ENCODE peak calls at places on chromosome 2, in six cellular contexts. One of them, this sample, is unnamed.

GRCh38 chr2:238132463-238133450 is 5.7 kb upstream of the KLHL30 start:
- DNase-seq in HTR-8/SVneo: no peak
- DNase-seq in AG20443: no peak
- DNase-seq in CD8-positive, alpha-beta memory T cell: peak; percentile 38
- DNase-seq in NCI-H1417: no peak
- DNase-seq in A172: no peak
- DNase-seq in this sample: no peak

GRCh38 chr2:149375801-149376349 is 45.5 kb downstream of the LYPD6 start:
- DNase-seq in HTR-8/SVneo: no peak
- DNase-seq in AG20443: peak; percentile 57
- DNase-seq in CD8-positive, alpha-beta memory T cell: no peak
- DNase-seq in NCI-H1417: no peak
- DNase-seq in A172: peak; percentile 72
- DNase-seq in this sample: no peak

GRCh38 chr2:74036450-74037175 is 51.9 kb downstream of the TET3 start:
- DNase-seq in HTR-8/SVneo: no peak
- DNase-seq in AG20443: no peak
- DNase-seq in CD8-positive, alpha-beta memory T cell: no peak
- DNase-seq in NCI-H1417: no peak
- DNase-seq in A172: no peak
- DNase-seq in this sample: no peak

GRCh38 chr2:36780231-36780808 is 83.8 kb downstream of the VIT start:
- DNase-seq in HTR-8/SVneo: peak; percentile 73
- DNase-seq in AG20443: peak; percentile 79
- DNase-seq in CD8-positive, alpha-beta memory T cell: no peak
- DNase-seq in NCI-H1417: peak; percentile 23
- DNase-seq in A172: peak; percentile 67
- DNase-seq in this sample: no peak

GRCh38 chr2:152359573-152360363 is 24.8 kb downstream of the FMNL2 start:
- DNase-seq in HTR-8/SVneo: no peak
- DNase-seq in AG20443: no peak
- DNase-seq in CD8-positive, alpha-beta memory T cell: no peak
- DNase-seq in NCI-H1417: no peak
- DNase-seq in A172: no peak
- DNase-seq in this sample: no peak

GRCh38 chr2:28137221-28137620 is 246.7 kb downstream of the BABAM2 start:
- DNase-seq in HTR-8/SVneo: peak; percentile 27
- DNase-seq in AG20443: peak; percentile 62
- DNase-seq in CD8-positive, alpha-beta memory T cell: no peak
- DNase-seq in NCI-H1417: no peak
- DNase-seq in A172: peak; percentile 45
- DNase-seq in this sample: no peak

GRCh38 chr2:75238670-75239330 is 39.5 kb upstream of the TACR1 start:
- DNase-seq in HTR-8/SVneo: peak; percentile 29
- DNase-seq in AG20443: peak; percentile 33
- DNase-seq in CD8-positive, alpha-beta memory T cell: no peak
- DNase-seq in NCI-H1417: no peak
- DNase-seq in A172: peak; percentile 84
- DNase-seq in this sample: no peak

GRCh38 chr2:30683240-30683956 is 123.8 kb downstream of the CAPN13 start:
- DNase-seq in HTR-8/SVneo: no peak
- DNase-seq in AG20443: no peak
- DNase-seq in CD8-positive, alpha-beta memory T cell: no peak
- DNase-seq in NCI-H1417: no peak
- DNase-seq in A172: no peak
- DNase-seq in this sample: no peak

GRCh38 chr2:64975232-64975791 is 13.9 kb upstream of the SLC1A4 start:
- DNase-seq in HTR-8/SVneo: peak; percentile 86
- DNase-seq in AG20443: peak; percentile 73
- DNase-seq in CD8-positive, alpha-beta memory T cell: no peak
- DNase-seq in NCI-H1417: no peak
- DNase-seq in A172: peak; percentile 91
- DNase-seq in this sample: no peak

GRCh38 chr2:10382313-10383061 is 65.6 kb downstream of the ODC1 start:
- DNase-seq in HTR-8/SVneo: no peak
- DNase-seq in AG20443: no peak
- DNase-seq in CD8-positive, alpha-beta memory T cell: peak; percentile 72
- DNase-seq in NCI-H1417: no peak
- DNase-seq in A172: no peak
- DNase-seq in this sample: no peak

GRCh38 chr2:38763728-38764127 is 12.6 kb upstream of the SRSF7 start:
- DNase-seq in HTR-8/SVneo: no peak
- DNase-seq in AG20443: no peak
- DNase-seq in CD8-positive, alpha-beta memory T cell: no peak
- DNase-seq in NCI-H1417: no peak
- DNase-seq in A172: no peak
- DNase-seq in this sample: no peak

GRCh38 chr2:18829331-18829902 is 240.0 kb upstream of the NT5C1B start:
- DNase-seq in HTR-8/SVneo: no peak
- DNase-seq in AG20443: peak; percentile 57
- DNase-seq in CD8-positive, alpha-beta memory T cell: no peak
- DNase-seq in NCI-H1417: no peak
- DNase-seq in A172: peak; percentile 92
- DNase-seq in this sample: no peak

GRCh38 chr2:26562811-26563645 is 78.1 kb downstream of the CIB4 start:
- DNase-seq in HTR-8/SVneo: no peak
- DNase-seq in AG20443: peak; percentile 42
- DNase-seq in CD8-positive, alpha-beta memory T cell: no peak
- DNase-seq in NCI-H1417: peak; percentile 94
- DNase-seq in A172: peak; percentile 70
- DNase-seq in this sample: no peak

GRCh38 chr2:124913873-124914272 is 888.8 kb downstream of the CNTNAP5 start:
- DNase-seq in HTR-8/SVneo: no peak
- DNase-seq in AG20443: no peak
- DNase-seq in CD8-positive, alpha-beta memory T cell: no peak
- DNase-seq in NCI-H1417: no peak
- DNase-seq in A172: no peak
- DNase-seq in this sample: no peak

GRCh38 chr2:524442-524841 is 152.8 kb downstream of the TMEM18 start:
- DNase-seq in HTR-8/SVneo: no peak
- DNase-seq in AG20443: peak; percentile 56
- DNase-seq in CD8-positive, alpha-beta memory T cell: no peak
- DNase-seq in NCI-H1417: no peak
- DNase-seq in A172: no peak
- DNase-seq in this sample: no peak

GRCh38 chr2:173124441-173124840 is 48.8 kb downstream of the MAP3K20 start:
- DNase-seq in HTR-8/SVneo: peak; percentile 72
- DNase-seq in AG20443: peak; percentile 25
- DNase-seq in CD8-positive, alpha-beta memory T cell: no peak
- DNase-seq in NCI-H1417: no peak
- DNase-seq in A172: peak; percentile 49
- DNase-seq in this sample: no peak

GRCh38 chr2:234827096-234827860 is 124.5 kb upstream of the SH3BP4 start:
- DNase-seq in HTR-8/SVneo: no peak
- DNase-seq in AG20443: no peak
- DNase-seq in CD8-positive, alpha-beta memory T cell: no peak
- DNase-seq in NCI-H1417: no peak
- DNase-seq in A172: no peak
- DNase-seq in this sample: no peak

GRCh38 chr2:24840962-24841945 is 48.0 kb downstream of the CENPO start:
- DNase-seq in HTR-8/SVneo: no peak
- DNase-seq in AG20443: no peak
- DNase-seq in CD8-positive, alpha-beta memory T cell: no peak
- DNase-seq in NCI-H1417: no peak
- DNase-seq in A172: no peak
- DNase-seq in this sample: no peak

GRCh38 chr2:64212346-64212745 is 68.1 kb upstream of the PELI1 start:
- DNase-seq in HTR-8/SVneo: no peak
- DNase-seq in AG20443: no peak
- DNase-seq in CD8-positive, alpha-beta memory T cell: no peak
- DNase-seq in NCI-H1417: no peak
- DNase-seq in A172: peak; percentile 55
- DNase-seq in this sample: no peak

GRCh38 chr2:235576337-235576910 is 82.6 kb downstream of the AGAP1 start:
- DNase-seq in HTR-8/SVneo: no peak
- DNase-seq in AG20443: no peak
- DNase-seq in CD8-positive, alpha-beta memory T cell: no peak
- DNase-seq in NCI-H1417: no peak
- DNase-seq in A172: peak; percentile 26
- DNase-seq in this sample: no peak

GRCh38 chr2:3303583-3304406 is 73.8 kb downstream of the EIPR1 start:
- DNase-seq in HTR-8/SVneo: peak; percentile 93
- DNase-seq in AG20443: peak; percentile 96
- DNase-seq in CD8-positive, alpha-beta memory T cell: peak; percentile 73
- DNase-seq in NCI-H1417: peak; percentile 88
- DNase-seq in A172: peak; percentile 74
- DNase-seq in this sample: peak; percentile 34

GRCh38 chr2:163594572-163594971 is 141.2 kb downstream of the FIGN start:
- DNase-seq in HTR-8/SVneo: no peak
- DNase-seq in AG20443: no peak
- DNase-seq in CD8-positive, alpha-beta memory T cell: no peak
- DNase-seq in NCI-H1417: peak; percentile 12
- DNase-seq in A172: no peak
- DNase-seq in this sample: no peak

GRCh38 chr2:104444392-104444791 is 409.5 kb upstream of the POU3F3 start:
- DNase-seq in HTR-8/SVneo: no peak
- DNase-seq in AG20443: peak; percentile 33
- DNase-seq in CD8-positive, alpha-beta memory T cell: no peak
- DNase-seq in NCI-H1417: no peak
- DNase-seq in A172: no peak
- DNase-seq in this sample: no peak

GRCh38 chr2:71275939-71276310 is 49.0 kb upstream of the PAIP2B start:
- DNase-seq in HTR-8/SVneo: no peak
- DNase-seq in AG20443: no peak
- DNase-seq in CD8-positive, alpha-beta memory T cell: no peak
- DNase-seq in NCI-H1417: no peak
- DNase-seq in A172: no peak
- DNase-seq in this sample: no peak

GRCh38 chr2:119240311-119241204 is 16.9 kb downstream of the STEAP3 start:
- DNase-seq in HTR-8/SVneo: peak; percentile 60
- DNase-seq in AG20443: peak; percentile 75
- DNase-seq in CD8-positive, alpha-beta memory T cell: no peak
- DNase-seq in NCI-H1417: peak; percentile 88
- DNase-seq in A172: peak; percentile 83
- DNase-seq in this sample: peak; percentile 13

GRCh38 chr2:25410370-25410769 is 68.6 kb upstream of the DNMT3A start:
- DNase-seq in HTR-8/SVneo: no peak
- DNase-seq in AG20443: no peak
- DNase-seq in CD8-positive, alpha-beta memory T cell: no peak
- DNase-seq in NCI-H1417: no peak
- DNase-seq in A172: no peak
- DNase-seq in this sample: no peak

GRCh38 chr2:129705105-129705504 is 274.4 kb upstream of the RAB6C start:
- DNase-seq in HTR-8/SVneo: no peak
- DNase-seq in AG20443: no peak
- DNase-seq in CD8-positive, alpha-beta memory T cell: no peak
- DNase-seq in NCI-H1417: no peak
- DNase-seq in A172: no peak
- DNase-seq in this sample: no peak

GRCh38 chr2:3605013-3605961 is 10.4 kb downstream of the COLEC11 start:
- DNase-seq in HTR-8/SVneo: no peak
- DNase-seq in AG20443: no peak
- DNase-seq in CD8-positive, alpha-beta memory T cell: peak; percentile 73
- DNase-seq in NCI-H1417: peak; percentile 84
- DNase-seq in A172: peak; percentile 26
- DNase-seq in this sample: no peak